ENCODE peak calls at places on chromosomes 13 and 19, in four cellular contexts. D is AG04450, Z is cardiac muscle cell, C is psoas muscle. B is an unnamed sample.

GRCh38 chr19:45492627-45493470 is 4.0 kb downstream of the RTN2 start:
- DNase-seq in C (peak), Z (peak), D (no peak), B (no peak)

GRCh38 chr19:10418281-10419199 is 1.8 kb upstream of the PDE4A start:
- DNase-seq in Z (peak), C (no peak), D (no peak), B (no peak)

GRCh38 chr13:100694722-100695644 is 20.4 kb upstream of the TMTC4 start:
- DNase-seq in D (no peak), Z (peak), C (no peak), B (peak)

GRCh38 chr19:373391-374182 is 29.0 kb upstream of the MIER2 start:
- DNase-seq in C (no peak), Z (no peak), D (no peak), B (no peak)

GRCh38 chr13:52845334-52845761 is 3.1 kb downstream of the PCDH8 start:
- DNase-seq in C (no peak), Z (peak), D (no peak), B (no peak)

GRCh38 chr19:30371960-30372824 is at the start of gene ZNF536:
- DNase-seq in D (no peak), C (no peak), Z (no peak), B (no peak)

GRCh38 chr19:3397266-3398022 is 31.1 kb downstream of the NFIC start:
- DNase-seq in D (no peak), C (peak), Z (no peak), B (no peak)

GRCh38 chr19:12331211-12331941 is 2.1 kb downstream of the ZNF563 start:
- DNase-seq in C (no peak), D (no peak), Z (peak), B (peak)

GRCh38 chr13:78680064-78680463 is 21.1 kb upstream of the OBI1 start:
- DNase-seq in D (no peak), Z (no peak), C (no peak), B (no peak)

GRCh38 chr13:101640797-101641400 is 188.4 kb downstream of the ITGBL1 start:
- DNase-seq in D (peak), Z (no peak), C (no peak), B (peak)

GRCh38 chr19:10852098-10852800 is 4.0 kb downstream of the C19orf38 start:
- DNase-seq in D (peak), Z (no peak), C (no peak), B (no peak)

GRCh38 chr13:113548778-113549621 is 35.6 kb upstream of the TFDP1 start:
- DNase-seq in C (no peak), Z (no peak), D (no peak), B (no peak)

GRCh38 chr13:110161112-110161897 is 145.7 kb downstream of the COL4A1 start:
- DNase-seq in Z (no peak), D (no peak), C (no peak), B (no peak)

GRCh38 chr19:49546825-49547565 is 19.2 kb downstream of the RCN3 start:
- DNase-seq in D (peak), Z (peak), C (no peak), B (peak)

GRCh38 chr13:102993348-102993747 is 72.9 kb downstream of the SLC10A2 start:
- DNase-seq in Z (no peak), C (no peak), D (no peak), B (no peak)

GRCh38 chr13:93620366-93620765 is 393.8 kb downstream of the GPC6 start:
- DNase-seq in D (no peak), Z (no peak), C (no peak), B (no peak)

GRCh38 chr19:2852598-2852997 is 11.3 kb downstream of the ZNF555 start:
- DNase-seq in Z (no peak), D (no peak), C (no peak), B (no peak)

GRCh38 chr19:50759886-50760285 is 10.4 kb upstream of the GPR32 start:
- DNase-seq in Z (no peak), D (no peak), C (no peak), B (no peak)

GRCh38 chr13:101982903-101983302 is 418.9 kb downstream of the FGF14 start:
- DNase-seq in Z (no peak), C (no peak), D (no peak), B (no peak)

GRCh38 chr13:33258437-33259193 is 26.9 kb downstream of the STARD13 start:
- DNase-seq in D (no peak), Z (no peak), C (no peak), B (no peak)

GRCh38 chr19:13505761-13506549 is at the start of gene CACNA1A:
- DNase-seq in D (no peak), Z (peak), C (no peak), B (no peak)

GRCh38 chr13:97308735-97309429 is 86.7 kb downstream of the MBNL2 start:
- DNase-seq in Z (no peak), C (no peak), D (no peak), B (no peak)

GRCh38 chr13:112434032-112434431 is 57.9 kb downstream of the SPACA7 start:
- DNase-seq in C (no peak), Z (no peak), D (no peak), B (no peak)

GRCh38 chr19:16180611-16181010 is 4.6 kb upstream of the FAM32A start:
- DNase-seq in C (no peak), Z (no peak), D (no peak), B (no peak)

GRCh38 chr13:37791699-37792098 is 77.9 kb downstream of the TRPC4 start:
- DNase-seq in Z (no peak), C (no peak), D (no peak), B (no peak)

GRCh38 chr13:103067751-103068563 is 1.7 kb upstream of the SLC10A2 start:
- DNase-seq in C (no peak), Z (peak), D (no peak), B (no peak)

GRCh38 chr13:89455741-89456140 is 1784.6 kb downstream of the SLITRK5 start:
- DNase-seq in C (no peak), D (no peak), Z (no peak), B (no peak)

GRCh38 chr19:2061936-2062729 is 11.1 kb upstream of the MKNK2 start:
- DNase-seq in C (peak), D (no peak), Z (no peak), B (no peak)

GRCh38 chr19:50943074-50943828 is 9.6 kb downstream of the KLK5 start:
- DNase-seq in D (no peak), Z (no peak), C (no peak), B (no peak)

GRCh38 chr13:25741796-25742195 is 310.0 kb downstream of the SHISA2 start:
- DNase-seq in C (no peak), Z (no peak), D (no peak), B (no peak)

GRCh38 chr19:3618144-3618810 is 8.3 kb downstream of the CACTIN start:
- DNase-seq in D (peak), C (peak), Z (peak), B (no peak)

GRCh38 chr13:50580684-50581305 is 262.7 kb downstream of the DLEU7 start:
- DNase-seq in D (peak), C (no peak), Z (peak), B (no peak)
- TF ChIP-seq CTCF in D (peak), C (no peak), Z (peak), B (no peak)

GRCh38 chr19:6533000-6533328 is 2.1 kb downstream of the TNFSF9 start:
- DNase-seq in Z (no peak), D (no peak), C (no peak), B (no peak)
- H3K4me3 ChIP-seq in Z (no peak), D (no peak), C (no peak), B (peak)

GRCh38 chr13:40017662-40018262 is 362.3 kb downstream of the COG6 start:
- DNase-seq in D (no peak), C (no peak), Z (no peak), B (no peak)
- TF ChIP-seq CTCF in D (no peak), C (no peak), Z (no peak), B (no peak)

GRCh38 chr13:76708138-76708537 is 178.1 kb downstream of the KCTD12 start:
- DNase-seq in C (no peak), D (no peak), Z (no peak), B (no peak)
- H3K4me3 ChIP-seq in C (no peak), D (no peak), Z (no peak), B (no peak)

GRCh38 chr19:5398693-5399057 is 56.5 kb upstream of the ZNRF4 start:
- DNase-seq in D (no peak), Z (no peak), C (no peak), B (no peak)

GRCh38 chr19:5395996-5396939 is 55.7 kb upstream of the PTPRS start:
- DNase-seq in D (no peak), Z (peak), C (no peak), B (no peak)

GRCh38 chr19:5395541-5395940 is 54.9 kb upstream of the PTPRS start:
- DNase-seq in D (no peak), C (no peak), Z (no peak), B (no peak)

GRCh38 chr19:5396963-5397362 is 56.4 kb upstream of the PTPRS start:
- DNase-seq in Z (no peak), D (no peak), C (no peak), B (no peak)

GRCh38 chr19:5397804-5398692 is 57.2 kb upstream of the ZNRF4 start:
- DNase-seq in C (no peak), Z (peak), D (no peak), B (no peak)
- TF ChIP-seq CTCF in C (no peak), Z (no peak), D (no peak), B (no peak)

GRCh38 chr19:39515551-39516191 is 732 bp downstream of the SELENOV start:
- DNase-seq in D (no peak), C (no peak), Z (peak), B (no peak)
- H3K4me3 ChIP-seq in D (peak), C (peak), Z (peak), B (no peak)

DNA sequence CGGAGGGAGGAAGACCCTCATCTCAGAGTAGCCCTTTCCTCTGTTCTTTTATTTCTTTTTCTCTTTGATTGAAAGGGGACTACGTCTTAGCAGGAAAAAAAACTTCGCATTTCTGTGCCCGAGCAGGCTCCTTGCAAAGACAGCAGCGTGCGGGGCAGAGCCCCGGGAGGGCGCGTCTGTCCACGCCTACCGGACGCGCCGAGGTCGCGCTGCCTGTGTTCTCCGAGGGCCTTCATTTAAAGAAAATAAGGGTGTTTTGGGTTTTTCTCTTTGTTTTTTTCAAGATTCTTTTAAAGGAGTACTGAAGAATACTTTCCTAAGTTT is 29.2 kb downstream of the CERS1 start:
- DNase-seq in Z (no peak), D (no peak), C (no peak), B (no peak)
- TF ChIP-seq CTCF in Z (no peak), D (no peak), C (no peak), B (no peak)

DNA sequence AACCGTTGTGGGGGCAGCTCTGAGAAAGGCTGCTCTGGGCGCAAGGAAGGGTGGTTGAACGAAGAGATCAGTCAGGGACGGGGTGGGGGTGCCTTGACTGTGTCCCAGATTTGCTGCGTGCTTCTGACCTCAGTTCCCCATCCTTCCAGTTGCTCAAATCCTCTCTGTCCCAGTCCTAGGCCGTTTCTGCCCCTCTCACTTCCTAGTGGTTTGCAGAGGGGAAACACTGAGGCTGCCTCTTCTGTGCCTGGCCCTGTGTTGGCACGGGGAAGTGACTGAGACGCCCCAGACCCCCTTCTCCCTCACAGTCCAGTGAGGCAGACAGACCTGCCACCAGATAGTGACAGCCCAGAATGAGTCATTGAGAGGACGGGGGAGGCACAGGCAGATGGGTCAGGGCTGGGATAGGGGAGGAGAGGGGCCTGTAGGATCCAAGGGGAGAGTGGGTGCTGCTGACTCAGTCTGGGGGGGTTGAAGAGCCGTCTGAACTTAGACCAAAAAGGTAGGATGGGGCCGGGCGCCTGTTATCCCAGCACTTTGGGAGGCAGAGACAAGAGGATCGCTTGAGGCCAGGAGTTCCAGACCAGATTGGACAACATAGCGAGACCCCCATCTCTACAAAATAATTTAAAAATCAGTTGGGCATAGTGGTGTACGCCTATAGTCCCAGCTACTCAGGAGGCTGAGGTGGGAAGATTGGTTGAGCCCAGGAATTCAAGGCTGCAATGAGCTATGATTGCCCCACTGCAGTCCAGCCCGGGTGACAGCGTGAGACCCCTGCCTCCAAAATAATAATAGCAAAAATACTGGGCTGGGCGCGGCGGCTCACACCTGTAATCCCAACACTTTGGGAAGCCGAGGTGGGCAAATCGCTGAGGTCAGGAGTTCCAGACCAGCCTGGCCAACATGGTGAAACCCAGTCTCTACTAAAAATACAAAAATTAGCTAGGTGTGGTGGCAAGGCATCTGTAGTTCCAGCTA is 26.4 kb downstream of the NUMBL start:
- DNase-seq in D (no peak), C (no peak), Z (no peak), B (no peak)
- H3K4me3 ChIP-seq in D (peak), C (peak), Z (peak), B (peak)

GRCh38 chr13:29396446-29396845 is 199.0 kb downstream of the SLC7A1 start:
- DNase-seq in D (no peak), Z (no peak), C (no peak), B (no peak)

GRCh38 chr13:29402168-29402621 is 193.3 kb downstream of the SLC7A1 start:
- DNase-seq in C (no peak), D (peak), Z (no peak), B (no peak)

GRCh38 chr13:29397265-29397664 is 198.2 kb downstream of the SLC7A1 start:
- DNase-seq in C (no peak), Z (no peak), D (no peak), B (no peak)
- TF ChIP-seq CTCF in C (no peak), Z (no peak), D (no peak), B (no peak)

GRCh38 chr19:52946322-52947310 is 16.1 kb downstream of the ZNF816 start:
- DNase-seq in C (no peak), D (no peak), Z (peak), B (no peak)

GRCh38 chr19:52943884-52944643 is 18.6 kb downstream of the ZNF816 start:
- DNase-seq in C (no peak), D (no peak), Z (no peak), B (no peak)

GRCh38 chr19:52949422-52949821 is 13.3 kb downstream of the ZNF816 start:
- DNase-seq in D (no peak), Z (no peak), C (no peak), B (no peak)

GRCh38 chr19:52945652-52946321 is 16.9 kb downstream of the ZNF816 start:
- DNase-seq in Z (no peak), C (no peak), D (no peak), B (no peak)

GRCh38 chr19:52948025-52948770 is 14.5 kb downstream of the ZNF816 start:
- DNase-seq in Z (no peak), D (no peak), C (no peak), B (no peak)
- H3K4me3 ChIP-seq in Z (no peak), D (no peak), C (no peak), B (no peak)